ENCODE peak calls at places on chromosomes 12 and 14, in four cellular contexts. L, Q, M and U are unnamed samples.

GRCh38 chr14:90814806-90815566 is 1.2 kb downstream of the TTC7B start:
- DNase-seq in L (no peak), Q (no peak), M (no peak), U (no peak)

GRCh38 chr14:54291491-54292191 is 105.2 kb upstream of the CDKN3 start:
- DNase-seq in M (peak), Q (no peak), L (peak), U (no peak)

GRCh38 chr12:112979281-112979680 is 962 bp downstream of the OAS2 start:
- DNase-seq in M (no peak), L (no peak), Q (no peak), U (no peak)

GRCh38 chr12:54246011-54246641 is 33.8 kb downstream of the CBX5 start:
- DNase-seq in M (no peak), Q (no peak), L (no peak), U (no peak)

GRCh38 chr12:11661491-11662085 is 12.1 kb downstream of the ETV6 start:
- DNase-seq in Q (no peak), M (no peak), L (no peak), U (no peak)

GRCh38 chr14:70822706-70823185 is 13.4 kb upstream of the MAP3K9 start:
- DNase-seq in Q (peak), L (no peak), M (peak), U (peak)

GRCh38 chr12:110841007-110841406 is 5.8 kb upstream of the CCDC63 start:
- DNase-seq in L (no peak), Q (no peak), M (no peak), U (no peak)

GRCh38 chr12:78149459-78149858 is 318.8 kb downstream of the NAV3 start:
- DNase-seq in L (peak), Q (no peak), M (no peak), U (no peak)

GRCh38 chr12:85363382-85364190 is 83.6 kb downstream of the ALX1 start:
- DNase-seq in M (no peak), Q (no peak), L (peak), U (no peak)

GRCh38 chr14:93329965-93330608 is 2.7 kb downstream of the BTBD7 start:
- DNase-seq in L (no peak), Q (no peak), M (no peak), U (no peak)

GRCh38 chr14:69693823-69694729 is 72.9 kb upstream of the SRSF5 start:
- DNase-seq in M (no peak), L (peak), Q (no peak), U (no peak)

GRCh38 chr14:54881235-54881760 is 21.3 kb downstream of the GCH1 start:
- DNase-seq in Q (no peak), M (peak), L (peak), U (no peak)

GRCh38 chr14:68815288-68816182 is 22.7 kb upstream of the ZFP36L1 start:
- DNase-seq in L (peak), Q (no peak), M (no peak), U (no peak)

GRCh38 chr12:51517316-51517715 is 73.7 kb upstream of the SCN8A start:
- DNase-seq in Q (no peak), M (no peak), L (no peak), U (no peak)

GRCh38 chr12:131108171-131108955 is 154.7 kb downstream of the ADGRD1 start:
- DNase-seq in Q (no peak), M (no peak), L (no peak), U (no peak)

GRCh38 chr12:49260831-49261363 is 4.0 kb upstream of the TUBA1C start:
- DNase-seq in Q (no peak), L (no peak), M (no peak), U (no peak)

GRCh38 chr12:96094201-96094600 is 58.8 kb upstream of the LTA4H start:
- DNase-seq in M (no peak), Q (peak), L (no peak), U (peak)

GRCh38 chr14:72104011-72104613 is 171.9 kb downstream of the RGS6 start:
- DNase-seq in L (no peak), M (no peak), Q (peak), U (peak)

GRCh38 chr14:96195441-96196081 is 9.1 kb upstream of the BDKRB2 start:
- DNase-seq in L (no peak), Q (no peak), M (no peak), U (no peak)

GRCh38 chr14:60217713-60218112 is 31.3 kb upstream of the PPM1A start:
- DNase-seq in M (no peak), Q (no peak), L (no peak), U (no peak)

GRCh38 chr14:50773632-50774541 is 57.1 kb downstream of the NIN start:
- DNase-seq in M (peak), L (peak), Q (peak), U (peak)

GRCh38 chr12:2306012-2306411 is 253.2 kb downstream of the CACNA1C start:
- DNase-seq in M (no peak), Q (peak), L (no peak), U (no peak)

GRCh38 chr14:20493634-20494033 is 11.7 kb upstream of the RNASE10 start:
- DNase-seq in Q (peak), L (no peak), M (no peak), U (no peak)

GRCh38 chr12:65607271-65607880 is 216.9 kb upstream of the HMGA2 start:
- DNase-seq in M (no peak), L (no peak), Q (no peak), U (no peak)

GRCh38 chr12:65612440-65612839 is 211.8 kb upstream of the HMGA2 start:
- DNase-seq in L (peak), Q (no peak), M (no peak), U (no peak)

GRCh38 chr12:65611396-65611795 is 212.9 kb upstream of the HMGA2 start:
- DNase-seq in L (no peak), Q (no peak), M (no peak), U (no peak)

GRCh38 chr12:65608319-65608916 is 215.9 kb upstream of the HMGA2 start:
- DNase-seq in L (no peak), M (no peak), Q (no peak), U (no peak)

GRCh38 chr12:65609359-65609771 is 214.9 kb upstream of the HMGA2 start:
- DNase-seq in M (peak), L (peak), Q (no peak), U (no peak)
- TF ChIP-seq CTCF in M (peak), L (no peak), Q (no peak), U (no peak)

DNA sequence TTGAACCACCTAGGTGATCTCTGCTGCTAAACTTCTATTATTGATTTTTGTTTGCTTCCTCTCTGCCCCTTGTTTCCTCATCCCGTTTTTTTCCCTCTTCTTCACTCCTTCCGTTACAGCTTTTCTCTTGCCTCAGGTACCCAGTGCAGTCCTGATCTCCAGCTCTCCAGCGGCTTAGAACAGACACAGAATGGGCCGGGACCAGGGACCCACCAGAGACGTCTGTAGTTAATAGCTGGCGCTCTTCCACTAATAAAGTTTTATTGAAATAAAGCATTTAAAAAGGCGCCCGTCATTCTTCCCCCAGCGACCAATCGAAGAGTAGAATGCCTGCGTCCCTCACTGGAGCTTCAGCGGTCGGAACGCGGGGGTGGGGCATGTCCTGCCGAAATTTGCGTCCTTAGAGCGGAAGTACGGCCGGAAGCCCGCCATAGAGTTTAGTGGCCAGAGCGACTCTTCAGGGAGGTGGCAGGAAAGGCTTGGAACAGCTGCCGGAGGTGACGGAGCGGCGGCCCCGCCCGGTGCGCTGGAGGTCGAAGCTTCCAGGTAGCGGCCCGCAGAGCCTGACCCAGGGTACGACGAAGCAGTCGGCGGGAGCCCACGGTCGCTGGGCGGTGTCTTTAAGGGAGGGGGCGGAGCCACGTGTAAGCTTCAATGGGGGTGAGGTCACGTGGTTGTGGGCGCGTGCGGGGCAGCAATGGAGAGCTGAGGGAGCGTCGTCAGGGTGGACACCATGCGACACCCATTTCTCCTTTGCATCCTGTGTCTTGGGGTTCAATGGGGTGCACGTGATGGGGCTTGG is at the start of gene COPS7A:
- DNase-seq in M (peak), L (peak), Q (peak), U (peak)
- TF ChIP-seq CTCF in M (no peak), L (no peak), Q (no peak), U (no peak)

DNA sequence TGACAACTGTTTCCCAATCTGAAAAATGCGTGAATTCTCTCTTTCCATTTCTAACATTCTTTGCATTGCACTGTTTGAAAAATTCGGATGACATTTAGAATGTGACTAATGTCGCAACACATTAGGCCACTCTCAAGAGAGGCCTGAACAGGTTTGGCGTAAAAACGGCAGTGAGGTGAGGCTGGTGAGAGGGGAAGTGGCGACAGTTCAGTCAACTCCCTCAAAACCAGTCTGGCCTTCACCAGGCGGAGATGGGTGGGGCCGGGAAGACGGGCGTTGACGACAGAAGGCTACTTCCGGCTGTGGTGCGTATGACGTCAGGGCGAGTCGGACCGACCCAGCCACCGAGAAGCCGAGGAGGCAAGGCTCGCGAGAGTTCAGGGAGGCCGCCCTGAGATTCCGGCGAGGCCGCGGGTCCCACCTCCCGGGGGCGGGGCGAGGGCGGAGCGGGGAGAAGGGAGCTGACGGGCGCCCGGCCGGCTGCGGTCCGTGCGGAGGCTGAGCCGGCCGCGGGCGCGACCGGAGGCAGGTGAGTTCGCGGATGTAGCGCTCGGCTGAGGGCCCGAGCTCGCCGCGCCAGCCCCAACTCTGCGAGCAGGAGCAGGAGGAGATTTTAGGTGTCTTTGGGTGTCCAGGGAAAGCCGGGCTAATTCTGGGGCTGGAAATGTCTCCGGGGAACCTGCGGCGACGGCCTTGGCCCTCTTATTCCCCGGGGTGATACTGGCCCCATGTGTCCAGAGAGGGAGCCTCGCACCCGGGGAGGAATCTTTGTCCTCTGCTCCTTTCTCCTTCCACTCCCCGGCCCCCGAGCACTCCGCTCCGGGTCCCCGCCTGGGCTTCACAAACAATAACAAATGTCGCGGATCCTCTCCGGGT is at the start of gene STK38L:
- DNase-seq in L (peak), Q (peak), M (peak), U (peak)
- TF ChIP-seq CTCF in L (peak), Q (peak), M (peak), U (no peak)

GRCh38 chr12:52542785-52543318 is 10.1 kb downstream of the KRT71 start:
- DNase-seq in M (no peak), L (no peak), Q (no peak), U (no peak)
- TF ChIP-seq CTCF in M (no peak), L (no peak), Q (no peak), U (no peak)

DNA sequence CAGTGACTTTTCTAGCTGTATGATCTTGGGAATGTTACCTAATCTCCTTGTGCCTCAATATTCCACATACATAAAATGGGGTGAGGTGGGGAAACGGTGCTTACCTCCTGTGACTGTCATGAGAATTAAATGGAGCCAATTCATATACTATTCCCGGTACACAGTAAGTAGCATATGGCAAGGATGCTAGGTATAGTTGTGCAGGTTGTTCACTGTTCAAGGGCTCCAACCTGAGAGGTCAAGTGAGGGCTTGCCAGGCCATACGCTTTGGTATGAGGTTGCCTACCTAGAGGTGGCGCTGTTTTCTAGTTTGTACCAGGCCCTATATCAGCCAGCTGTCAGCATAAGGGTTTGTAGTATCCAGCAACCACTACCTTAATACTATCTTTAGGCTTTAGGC is 3.6 kb upstream of the BATF start:
- DNase-seq in M (peak), L (no peak), Q (peak), U (no peak)
- TF ChIP-seq CTCF in M (peak), L (no peak), Q (peak), U (peak)

GRCh38 chr12:47408171-47408871 is 297.5 kb downstream of the RPAP3 start:
- DNase-seq in L (no peak), M (no peak), Q (peak), U (no peak)
- TF ChIP-seq CTCF in L (no peak), M (peak), Q (peak), U (no peak)

GRCh38 chr14:102924632-102925588 is 2.4 kb downstream of the AMN start:
- DNase-seq in M (no peak), Q (no peak), L (peak), U (no peak)
- TF ChIP-seq CTCF in M (no peak), Q (no peak), L (peak), U (no peak)

DNA sequence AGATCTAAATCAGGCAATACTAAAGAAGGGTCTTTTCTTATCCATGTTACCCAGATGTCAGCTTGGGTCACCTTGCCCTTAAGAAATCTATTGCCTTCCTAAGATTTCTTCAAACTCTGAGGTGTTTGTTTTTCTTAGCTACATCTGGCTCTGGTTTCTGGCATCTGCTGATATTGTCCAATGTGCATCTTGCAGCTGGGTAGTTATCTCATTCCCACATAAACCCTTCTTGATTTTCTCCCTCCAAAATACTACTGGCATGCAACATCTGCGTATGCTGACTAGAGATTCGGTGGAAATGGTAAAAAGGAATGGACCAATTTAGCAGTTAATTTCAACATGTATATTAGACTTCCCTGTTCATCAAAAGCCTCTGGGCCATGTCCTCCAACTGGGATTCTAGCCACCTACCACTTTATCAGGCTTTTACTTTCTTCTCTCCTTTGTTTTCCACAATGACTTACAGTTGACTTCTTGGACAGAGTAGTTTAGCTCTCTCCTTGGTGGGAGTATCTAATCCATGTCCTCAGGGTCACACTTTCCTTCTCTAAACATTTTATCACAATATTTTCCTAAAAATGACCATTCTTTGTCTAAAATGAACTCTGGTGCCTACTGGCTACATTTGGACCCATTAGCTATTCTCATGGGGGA is 324.8 kb upstream of the FAR2 start:
- DNase-seq in Q (no peak), L (peak), M (peak), U (no peak)
- TF ChIP-seq CTCF in Q (no peak), L (no peak), M (no peak), U (no peak)

GRCh38 chr14:100078997-100079561 is 13.9 kb downstream of the EVL start:
- DNase-seq in L (peak), M (peak), Q (peak), U (peak)
- TF ChIP-seq CTCF in L (no peak), M (no peak), Q (no peak), U (no peak)

DNA sequence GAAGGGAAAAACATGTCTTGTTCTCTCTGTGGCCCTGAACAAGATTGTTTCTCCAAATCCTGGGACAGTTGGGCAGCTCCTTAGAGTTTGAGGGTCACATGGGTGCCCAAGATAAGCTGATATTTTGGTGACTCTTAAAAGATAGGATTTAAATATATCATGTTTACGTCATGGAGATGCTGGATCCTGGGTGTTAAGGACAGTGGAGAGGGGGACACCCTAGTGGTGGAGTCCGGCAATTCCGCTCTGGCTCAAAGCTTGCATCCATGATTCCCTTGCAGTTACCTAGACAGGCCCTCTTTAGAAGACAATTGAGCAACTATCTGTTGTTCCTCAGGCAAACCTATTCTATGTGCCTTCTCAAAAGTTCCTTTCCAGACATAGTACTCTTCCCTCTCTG is 101.8 kb downstream of the CMKLR1 start:
- DNase-seq in L (no peak), Q (peak), M (no peak), U (peak)
- TF ChIP-seq CTCF in L (no peak), Q (peak), M (peak), U (no peak)